ENCODE peak calls at places on chromosomes 13 and 19, in five cellular contexts. S is GM23338, H is heart right ventricle, X is lung, B is left lung. N is an unnamed sample. For H3K4me1, the result is how much of the 10 kb centered on the place peaks cover.

GRCh38 chr13:44605711-44606110 is 29.6 kb upstream of the TSC22D1 start:
- DNase-seq in S (no peak), H (no peak), X (no peak), B (no peak), N (no peak)

GRCh38 chr13:79621902-79622301 is 140.9 kb downstream of the NDFIP2 start:
- DNase-seq in S (no peak), H (no peak), X (no peak), B (no peak), N (no peak)

GRCh38 chr19:34759218-34759917 is 13.6 kb downstream of the ZNF599 start:
- DNase-seq in S (no peak), H (no peak), X (no peak), B (no peak), N (no peak)

GRCh38 chr19:42280761-42281174 is 11.7 kb downstream of the CIC start:
- DNase-seq in S (no peak), H (peak), X (peak), B (no peak), N (no peak)

GRCh38 chr19:19095691-19096090 is 31.9 kb downstream of the SLC25A42 start:
- DNase-seq in S (no peak), H (no peak), X (no peak), B (no peak), N (no peak)

GRCh38 chr13:33868343-33868994 is 50.5 kb downstream of the RFC3 start:
- DNase-seq in S (no peak), H (no peak), X (no peak), B (no peak), N (no peak)

GRCh38 chr13:109162248-109163051 is 533.0 kb downstream of the MYO16 start:
- DNase-seq in S (no peak), H (no peak), X (no peak), B (no peak), N (no peak)

GRCh38 chr19:40270362-40271089 is 14.6 kb downstream of the AKT2 start:
- DNase-seq in S (peak), H (no peak), X (no peak), B (no peak), N (no peak)

GRCh38 chr19:34172661-34173144 is 399 bp downstream of the LSM14A start:
- DNase-seq in S (no peak), H (no peak), X (no peak), B (no peak), N (peak)

GRCh38 chr19:51473009-51473707 is 5.2 kb upstream of the CEACAM18 start:
- DNase-seq in S (peak), H (peak), X (peak), B (peak), N (peak)

GRCh38 chr19:2059422-2060201 is 8.6 kb upstream of the MKNK2 start:
- DNase-seq in S (no peak), H (peak), X (peak), B (peak), N (no peak)

GRCh38 chr13:51549050-51549449 is 35.2 kb upstream of the WDFY2 start:
- DNase-seq in S (no peak), H (no peak), X (peak), B (peak), N (no peak)

GRCh38 chr13:99354371-99354951 is 47.3 kb upstream of the GPR183 start:
- DNase-seq in S (no peak), H (no peak), X (no peak), B (no peak), N (no peak)

GRCh38 chr13:49298903-49299605 is 51.3 kb downstream of the CDADC1 start:
- DNase-seq in S (no peak), H (no peak), X (no peak), B (no peak), N (no peak)

GRCh38 chr13:113981201-113981605 is 7.3 kb upstream of the C13orf46 start:
- DNase-seq in S (no peak), H (no peak), X (peak), B (peak), N (no peak)

GRCh38 chr13:76266566-76266965 is 619.6 kb downstream of the KCTD12 start:
- DNase-seq in S (no peak), H (no peak), X (no peak), B (no peak), N (no peak)

GRCh38 chr19:21912654-21913053 is 76.7 kb upstream of the ZNF43 start:
- DNase-seq in S (peak), H (no peak), X (no peak), B (no peak), N (no peak)

GRCh38 chr19:3554254-3555083 is 2.9 kb downstream of the MFSD12 start:
- DNase-seq in S (no peak), H (no peak), X (no peak), B (no peak), N (peak)

GRCh38 chr19:30896551-30896950 is 452.7 kb downstream of the TSHZ3 start:
- DNase-seq in S (peak), H (no peak), X (no peak), B (no peak), N (no peak)

GRCh38 chr19:54507824-54508223 is 5.2 kb downstream of the LAIR2 start:
- DNase-seq in S (no peak), H (no peak), X (no peak), B (no peak), N (no peak)

GRCh38 chr13:50400035-50400726 is 384.9 kb downstream of the KCNRG start:
- DNase-seq in S (no peak), H (peak), X (no peak), B (no peak), N (no peak)

GRCh38 chr19:28289294-28290063 is 923.5 kb downstream of the UQCRFS1 start:
- DNase-seq in S (no peak), H (no peak), X (no peak), B (no peak), N (no peak)

GRCh38 chr19:28288850-28289249 is 924.1 kb downstream of the UQCRFS1 start:
- DNase-seq in S (peak), H (no peak), X (no peak), B (no peak), N (no peak)

GRCh38 chr19:28292822-28293500 is 920.0 kb downstream of the UQCRFS1 start:
- DNase-seq in S (peak), H (no peak), X (no peak), B (no peak), N (no peak)

GRCh38 chr19:28291874-28292273 is 921.1 kb downstream of the UQCRFS1 start:
- DNase-seq in S (no peak), H (no peak), X (no peak), B (no peak), N (no peak)

GRCh38 chr19:28290963-28291657 is 921.8 kb downstream of the UQCRFS1 start:
- DNase-seq in S (peak), H (no peak), X (no peak), B (no peak), N (no peak)
- H3K27ac ChIP-seq in S (peak), H (no peak), X (peak), B (no peak), N (no peak)

DNA sequence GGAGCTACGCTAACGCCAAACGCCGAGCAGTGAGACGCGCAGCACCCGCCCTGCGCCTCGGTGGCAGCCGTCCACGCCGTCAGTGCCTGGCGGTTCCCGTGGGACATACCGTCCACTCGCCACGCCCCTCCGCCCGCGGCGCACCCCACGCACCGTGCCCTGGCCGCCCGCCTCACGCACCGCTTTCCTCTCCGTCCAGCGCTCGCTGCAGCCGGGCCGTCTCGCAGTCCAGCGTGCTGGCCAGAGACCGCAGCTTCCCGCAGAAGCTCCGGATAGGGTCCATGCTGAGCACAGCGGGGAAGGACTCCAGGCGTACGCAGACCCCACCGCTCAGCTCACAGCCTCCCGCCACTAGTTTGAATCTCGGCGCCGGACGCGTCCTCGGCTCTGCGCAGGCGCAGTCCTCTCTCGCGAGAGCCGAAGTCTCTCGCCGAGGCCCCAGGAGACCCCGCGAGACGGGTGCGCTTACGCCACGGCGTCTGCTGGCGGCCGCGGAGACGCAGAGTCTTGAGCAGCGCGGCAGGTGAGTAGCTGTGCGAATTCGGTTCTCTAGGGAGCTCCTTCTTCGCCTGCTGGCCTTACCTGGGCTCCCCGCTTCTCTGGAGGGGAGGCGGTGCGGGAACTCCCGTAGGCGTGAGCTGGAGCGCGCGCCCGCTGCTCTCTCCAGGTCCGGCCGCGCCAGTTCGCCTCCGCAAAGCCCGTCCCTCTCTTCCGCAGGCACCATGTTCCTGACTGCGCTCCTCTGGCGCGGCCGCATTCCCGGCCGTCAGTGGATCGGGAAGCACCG is at the start of the genes MRPL57 and SKA3:
- DNase-seq in S (peak), H (peak), X (peak), B (peak), N (peak)
- TF ChIP-seq CTCF in S (no peak), H (no peak), X (no peak), B (peak), N (no peak)

DNA sequence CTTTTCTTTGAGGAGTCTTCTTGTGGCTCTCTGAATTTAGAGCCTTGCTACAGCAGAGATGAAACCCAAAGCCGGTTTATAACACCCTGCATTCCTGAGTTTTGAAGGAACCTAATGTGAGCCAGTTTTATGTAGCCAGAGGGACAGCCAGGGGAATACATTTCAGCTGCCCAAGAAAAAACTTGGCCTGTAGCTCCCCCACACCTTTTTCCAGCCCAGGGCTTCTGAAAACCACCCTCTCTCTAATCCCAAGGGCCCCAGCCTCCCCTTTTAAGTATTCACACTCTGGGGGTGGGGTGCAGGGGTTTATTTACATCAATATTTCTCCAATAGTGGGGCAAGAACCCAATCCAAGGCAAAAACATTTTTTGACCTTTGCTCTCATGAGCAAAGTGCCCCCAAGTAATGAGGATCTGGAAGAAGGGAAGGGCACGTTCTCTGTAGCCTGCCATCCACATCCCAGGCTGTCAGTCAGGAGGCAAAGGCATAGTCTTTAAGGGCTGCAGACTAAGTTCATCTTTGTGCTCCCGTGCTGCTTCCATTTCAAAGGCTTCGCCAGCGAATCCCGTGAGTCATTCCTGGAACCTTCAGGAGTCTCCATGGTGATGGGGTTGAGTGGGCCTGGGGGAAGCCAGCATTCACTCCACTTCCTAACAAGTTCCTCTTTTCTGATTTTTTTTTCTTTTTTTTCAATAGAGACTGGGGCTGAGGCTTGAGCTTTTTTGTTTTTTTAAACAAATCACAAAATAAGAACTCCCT is 33.2 kb upstream of the MEDAG start:
- DNase-seq in S (peak), H (peak), X (no peak), B (peak), N (no peak)
- H3K4me1 ChIP-seq in S (under half), H (under half), X (under half), B (under half), N (under half)

GRCh38 chr13:21465710-21466160 is 6.6 kb upstream of the ZDHHC20 start:
- DNase-seq in S (peak), H (no peak), X (no peak), B (peak), N (no peak)
- H3K27ac ChIP-seq in S (peak), H (no peak), X (peak), B (peak), N (no peak)